ENCODE peak calls at places on chromosomes 1 and 21, in ten cellular contexts. X is GM06990; M is mesendoderm; Q is HT-29; N is H54; A is NCI-H1092; B is cardiac septum; F is 8988T; U is SHP77 treated with DMSO at 0.1 percent for 48 hours; J is stimulated activated CD4-positive, alpha-beta T cell treated with anti-CD3 and anti-CD28 coated beads, Interleukin-1b, Interleukin-23, amount 100 ng/mL, for 24 hours. H is an unnamed sample.

GRCh38 chr1:29227511-29227910 is 3.2 kb downstream of the MECR start:
- DNase-seq in A (no peak), F (no peak), N (no peak), J (no peak), B (no peak), M (peak; percentile 68), Q (no peak), X (no peak), U (no peak), H (no peak)

GRCh38 chr21:36477559-36477958 is 2.4 kb downstream of the CLDN14 start:
- DNase-seq in Q (no peak), N (no peak), B (no peak), X (no peak), U (no peak), M (no peak), J (no peak), F (no peak), A (no peak), H (no peak)

GRCh38 chr1:112618721-112619517 is at the start of gene ST7L:
- DNase-seq in X (peak; percentile 80), N (peak; percentile 41), J (peak; percentile 34), Q (peak; percentile 65), A (peak; percentile 60), F (peak; percentile 40), U (peak; percentile 6), M (peak; percentile 80), B (peak; percentile 91), H (no peak)

GRCh38 chr1:11354893-11355593 is 82.0 kb downstream of the UBIAD1 start:
- DNase-seq in F (no peak), M (peak; percentile 67), B (no peak), J (no peak), A (peak; percentile 88), X (no peak), Q (no peak), N (no peak), U (no peak), H (no peak)

GRCh38 chr21:19130379-19131028 is 726.9 kb upstream of the TMPRSS15 start:
- DNase-seq in M (peak; percentile 3), F (no peak), Q (no peak), B (no peak), N (no peak), A (no peak), J (no peak), X (no peak), U (no peak), H (no peak)

GRCh38 chr21:29114765-29115164 is 15.7 kb upstream of the MAP3K7CL start:
- DNase-seq in B (no peak), N (peak; percentile 77), F (no peak), X (no peak), M (peak; percentile 75), Q (no peak), A (no peak), J (no peak), U (no peak), H (no peak)

GRCh38 chr1:100896481-100896982 is 642 bp downstream of the SLC30A7 start:
- DNase-seq in N (peak; percentile 5), A (no peak), Q (peak; percentile 76), U (no peak), B (no peak), J (peak; percentile 8), M (peak; percentile 83), X (peak; percentile 54), F (no peak), H (no peak)

GRCh38 chr21:37130971-37131370 is 57.9 kb downstream of the TTC3 start:
- DNase-seq in X (no peak), A (no peak), Q (no peak), J (no peak), B (no peak), U (no peak), N (peak; percentile 19), M (peak; percentile 59), F (no peak), H (no peak)

GRCh38 chr1:177848577-177848976 is 121.3 kb downstream of the SEC16B start:
- DNase-seq in A (no peak), Q (no peak), X (no peak), M (no peak), J (no peak), B (no peak), U (no peak), F (no peak), N (no peak), H (no peak)

GRCh38 chr1:178232949-178233348 is 139.0 kb downstream of the RASAL2 start:
- DNase-seq in A (no peak), Q (no peak), M (no peak), B (no peak), F (no peak), U (no peak), X (no peak), N (no peak), J (no peak), H (peak; percentile 55)

GRCh38 chr1:68174173-68175113 is 57.9 kb downstream of the WLS start:
- DNase-seq in M (peak; percentile 61), A (peak; percentile 5), F (no peak), J (no peak), U (peak; percentile 66), Q (peak; percentile 88), B (no peak), N (peak; percentile 76), X (no peak), H (no peak)

GRCh38 chr21:20902998-20903397 is 95.2 kb upstream of the NCAM2 start:
- DNase-seq in N (no peak), F (no peak), J (no peak), B (no peak), X (no peak), U (no peak), M (no peak), A (no peak), Q (no peak), H (no peak)

GRCh38 chr1:9699361-9699760 is 47.8 kb downstream of the PIK3CD start:
- DNase-seq in N (no peak), J (no peak), Q (no peak), U (no peak), X (no peak), F (no peak), B (no peak), A (no peak), M (no peak), H (no peak)

GRCh38 chr1:56550132-56550531 is 29.2 kb downstream of the PLPP3 start:
- DNase-seq in M (peak; percentile 73), N (no peak), F (no peak), B (no peak), Q (no peak), A (no peak), X (no peak), U (no peak), J (no peak), H (no peak)

GRCh38 chr1:192866224-192866868 is 57.5 kb downstream of the RGS2 start:
- DNase-seq in N (no peak), A (no peak), Q (no peak), U (no peak), J (no peak), F (no peak), B (no peak), M (no peak), X (no peak), H (no peak)

GRCh38 chr21:36721817-36722216 is 22.9 kb downstream of the SIM2 start:
- DNase-seq in X (no peak), B (no peak), U (no peak), Q (no peak), J (no peak), N (no peak), F (no peak), A (no peak), M (no peak), H (no peak)

GRCh38 chr1:171898956-171899355 is 57.7 kb downstream of the DNM3 start:
- DNase-seq in X (no peak), A (peak; percentile 33), U (peak; percentile 97), M (peak; percentile 75), N (no peak), B (no peak), J (no peak), Q (no peak), F (no peak), H (no peak)

GRCh38 chr1:112870887-112871646 is 84.9 kb downstream of the SLC16A1 start:
- DNase-seq in M (peak; percentile 87), N (no peak), Q (no peak), F (no peak), B (peak; percentile 17), A (no peak), U (no peak), X (no peak), J (no peak), H (no peak)

GRCh38 chr1:56291374-56291841 is 288.0 kb downstream of the PLPP3 start:
- DNase-seq in F (no peak), N (no peak), B (peak; percentile 83), M (peak; percentile 54), J (no peak), A (no peak), Q (no peak), U (no peak), X (no peak), H (no peak)

GRCh38 chr1:12230549-12231275 is 882 bp downstream of the VPS13D start:
- DNase-seq in N (peak; percentile 35), M (peak; percentile 29), J (no peak), F (peak; percentile 23), A (no peak), B (peak; percentile 86), X (peak; percentile 27), U (no peak), Q (peak; percentile 16), H (no peak)

GRCh38 chr1:225892307-225892706 is 3.4 kb upstream of the LEFTY1 start:
- DNase-seq in Q (no peak), F (no peak), N (no peak), X (no peak), J (no peak), U (no peak), B (no peak), M (no peak), A (no peak), H (no peak)

GRCh38 chr1:208153386-208153785 is 90.8 kb downstream of the PLXNA2 start:
- DNase-seq in N (no peak), U (no peak), F (no peak), J (no peak), A (peak; percentile 52), M (no peak), X (no peak), B (no peak), Q (no peak), H (no peak)

GRCh38 chr1:9700340-9700739 is 48.8 kb downstream of the PIK3CD start:
- DNase-seq in M (no peak), X (no peak), U (no peak), F (no peak), A (no peak), J (no peak), N (peak; percentile 63), B (no peak), Q (no peak), H (no peak)

GRCh38 chr1:108117908-108118902 is 81.9 kb downstream of the SLC25A24 start:
- DNase-seq in U (no peak), M (no peak), B (no peak), F (no peak), N (no peak), J (no peak), Q (no peak), A (no peak), X (no peak), H (no peak)

GRCh38 chr1:179327679-179328078 is 34.1 kb downstream of the SOAT1 start:
- DNase-seq in M (no peak), A (no peak), X (no peak), B (no peak), N (no peak), U (no peak), J (no peak), F (no peak), Q (no peak), H (no peak)

GRCh38 chr1:22780696-22781095 is 70.1 kb downstream of the EPHB2 start:
- DNase-seq in J (no peak), X (no peak), B (no peak), F (peak; percentile 68), N (peak; percentile 81), Q (peak; percentile 55), A (no peak), M (peak; percentile 79), U (no peak), H (no peak)

GRCh38 chr1:232511172-232511571 is 118.8 kb downstream of the SIPA1L2 start:
- DNase-seq in J (no peak), U (peak; percentile 25), B (no peak), N (no peak), M (no peak), X (no peak), Q (no peak), F (no peak), A (no peak), H (no peak)

GRCh38 chr1:6140413-6140812 is 39.7 kb downstream of the CHD5 start:
- DNase-seq in U (no peak), A (no peak), F (no peak), B (no peak), M (no peak), Q (no peak), N (no peak), X (no peak), J (no peak), H (no peak)

H was measured in SK-N-MC.